ENCODE peak calls at places on chromosomes 6 and 20, in four cellular contexts. U is mammary epithelial cell, R is spleen, M is pancreas. J is an unnamed sample.

GRCh38 chr6:103797738-103798137 is 1062.0 kb downstream of the HACE1 start:
- DNase-seq in U (no peak), R (no peak), M (no peak), J (no peak)

GRCh38 chr20:13821876-13822275 is 37.0 kb downstream of the NDUFAF5 start:
- DNase-seq in U (peak; percentile 76), R (no peak), M (no peak), J (no peak)

GRCh38 chr20:32737371-32738223 is 5.7 kb downstream of the COMMD7 start:
- DNase-seq in U (peak; percentile 54), R (no peak), M (no peak), J (peak; percentile 66)

GRCh38 chr6:98831057-98832031 is 3.0 kb upstream of the POU3F2 start:
- DNase-seq in U (no peak), R (peak; percentile 65), M (no peak), J (no peak)

GRCh38 chr6:44646355-44646754 is 258.8 kb downstream of the CDC5L start:
- DNase-seq in U (no peak), R (no peak), M (no peak), J (no peak)

GRCh38 chr6:38233161-38233791 is 406.5 kb downstream of the BTBD9 start:
- DNase-seq in U (no peak), R (no peak), M (no peak), J (no peak)

GRCh38 chr6:18528084-18528743 is 141.1 kb downstream of the RNF144B start:
- DNase-seq in U (no peak), R (no peak), M (no peak), J (no peak)

GRCh38 chr20:23588434-23589403 is 17.0 kb downstream of the CST9 start:
- DNase-seq in U (no peak), R (no peak), M (no peak), J (no peak)

GRCh38 chr20:41738584-41739193 is 120.5 kb upstream of the CHD6 start:
- DNase-seq in U (peak; percentile 11), R (no peak), M (peak; percentile 63), J (peak; percentile 15)

GRCh38 chr20:57256205-57256604 is 10.2 kb downstream of the BMP7 start:
- DNase-seq in U (no peak), R (no peak), M (no peak), J (no peak)

GRCh38 chr20:58640446-58640845 is 10.6 kb upstream of the STX16 start:
- DNase-seq in U (peak; percentile 36), R (no peak), M (no peak), J (no peak)

GRCh38 chr20:47950103-47950502 is 164.8 kb upstream of the SULF2 start:
- DNase-seq in U (peak; percentile 20), R (no peak), M (no peak), J (no peak)

GRCh38 chr6:163417595-163417994 is 3.1 kb downstream of the QKI start:
- DNase-seq in U (no peak), R (no peak), M (no peak), J (no peak)

GRCh38 chr6:105522626-105523322 is 119.9 kb upstream of the PREP start:
- DNase-seq in U (peak; percentile 70), R (no peak), M (no peak), J (no peak)

DNA sequence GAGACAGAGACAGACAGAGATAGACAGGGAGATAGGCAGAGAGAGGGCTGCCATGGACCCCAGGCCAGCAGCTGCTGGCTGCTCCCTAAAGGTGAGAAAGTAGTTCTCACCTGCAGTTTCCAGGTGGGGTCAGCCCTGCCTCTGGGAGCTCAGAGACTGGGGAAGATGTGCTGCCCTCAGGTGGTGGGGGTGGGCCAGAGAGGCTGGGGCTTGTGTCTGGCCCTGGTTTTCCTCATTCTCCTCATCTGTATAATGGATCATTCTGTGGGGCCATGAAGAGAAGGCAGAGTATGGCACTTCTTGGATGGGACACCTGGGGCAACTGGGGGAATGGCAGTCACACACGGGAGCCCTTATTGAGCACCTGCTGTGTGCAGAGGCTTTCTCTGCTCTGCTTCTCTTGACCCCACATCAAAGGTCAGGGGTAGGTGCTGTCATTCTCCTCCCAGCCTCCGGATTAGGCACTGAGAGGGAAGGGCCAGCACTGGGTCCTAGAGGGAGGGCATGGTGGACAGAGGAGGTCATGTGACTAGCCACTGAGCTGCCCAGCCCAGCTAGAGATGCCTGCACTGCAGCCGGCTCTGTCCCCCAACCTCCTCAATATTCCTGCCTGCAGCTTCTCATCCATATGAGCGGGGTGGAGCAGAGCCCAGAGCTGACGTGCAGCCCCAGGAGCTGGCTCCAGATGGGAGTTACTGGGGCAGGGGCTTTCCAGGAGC is 4.1 kb downstream of the ANGPT4 start:
- DNase-seq in U (no peak), R (peak; percentile 49), M (no peak), J (no peak)
- H3K27me3 ChIP-seq in U (no peaks in the 10 kb centered on the region), R (no peaks in the 10 kb centered on the region), M (no peaks in the 10 kb centered on the region), J (no peaks in the 10 kb centered on the region)

GRCh38 chr6:119445666-119446622 is 96.4 kb upstream of the MAN1A1 start:
- DNase-seq in U (peak; percentile 51), R (no peak), M (no peak), J (no peak)
- H3K4me1 ChIP-seq in U (peaks cover 5% of the 10 kb centered on the region), R (peaks cover 13% of the 10 kb centered on the region), M (peaks cover 29% of the 10 kb centered on the region), J (no peaks in the 10 kb centered on the region)

GRCh38 chr20:63467294-63468083 is 5.0 kb downstream of the KCNQ2 start:
- DNase-seq in U (no peak), R (no peak), M (no peak), J (no peak)

GRCh38 chr20:63468421-63468820 is 4.0 kb downstream of the KCNQ2 start:
- DNase-seq in U (no peak), R (no peak), M (no peak), J (no peak)

GRCh38 chr20:63466250-63466825 is 6.1 kb downstream of the KCNQ2 start:
- DNase-seq in U (no peak), R (no peak), M (no peak), J (no peak)

GRCh38 chr20:63465380-63466249 is 6.8 kb downstream of the KCNQ2 start:
- DNase-seq in U (no peak), R (no peak), M (no peak), J (no peak)

GRCh38 chr20:63466861-63467260 is 5.6 kb downstream of the KCNQ2 start:
- DNase-seq in U (no peak), R (no peak), M (no peak), J (no peak)
- H3K27me3 ChIP-seq in U (peaks cover 14% of the 10 kb centered on the region), R (peaks cover 72% of the 10 kb centered on the region), M (no peaks in the 10 kb centered on the region), J (no peaks in the 10 kb centered on the region)

GRCh38 chr20:21509597-21510331 is 4.1 kb downstream of the NKX2-2 start:
- DNase-seq in U (no peak), R (no peak), M (no peak), J (no peak)

GRCh38 chr20:21511485-21511849 is 2.4 kb downstream of the NKX2-2 start:
- DNase-seq in U (no peak), R (no peak), M (no peak), J (no peak)

GRCh38 chr20:21510995-21511394 is 2.9 kb downstream of the NKX2-2 start:
- DNase-seq in U (no peak), R (no peak), M (no peak), J (no peak)

GRCh38 chr20:21509079-21509596 is 4.7 kb downstream of the NKX2-2 start:
- DNase-seq in U (no peak), R (no peak), M (no peak), J (no peak)

GRCh38 chr20:21510414-21510971 is 3.4 kb downstream of the NKX2-2 start:
- DNase-seq in U (no peak), R (no peak), M (no peak), J (no peak)
- H3K4me1 ChIP-seq in U (peaks cover 21% of the 10 kb centered on the region), R (peaks cover 74% of the 10 kb centered on the region), M (peaks cover 9% of the 10 kb centered on the region), J (peaks cover 8% of the 10 kb centered on the region)

GRCh38 chr20:62632575-62632974 is 9.7 kb upstream of the SLCO4A1 start:
- DNase-seq in U (no peak), R (no peak), M (no peak), J (no peak)

GRCh38 chr20:62634330-62634967 is 7.9 kb upstream of the SLCO4A1 start:
- DNase-seq in U (no peak), R (no peak), M (no peak), J (no peak)

GRCh38 chr20:62633571-62634329 is 8.6 kb upstream of the SLCO4A1 start:
- DNase-seq in U (no peak), R (no peak), M (no peak), J (no peak)

GRCh38 chr20:62629864-62630470 is 12.3 kb upstream of the SLCO4A1 start:
- DNase-seq in U (no peak), R (no peak), M (no peak), J (no peak)

DNA sequence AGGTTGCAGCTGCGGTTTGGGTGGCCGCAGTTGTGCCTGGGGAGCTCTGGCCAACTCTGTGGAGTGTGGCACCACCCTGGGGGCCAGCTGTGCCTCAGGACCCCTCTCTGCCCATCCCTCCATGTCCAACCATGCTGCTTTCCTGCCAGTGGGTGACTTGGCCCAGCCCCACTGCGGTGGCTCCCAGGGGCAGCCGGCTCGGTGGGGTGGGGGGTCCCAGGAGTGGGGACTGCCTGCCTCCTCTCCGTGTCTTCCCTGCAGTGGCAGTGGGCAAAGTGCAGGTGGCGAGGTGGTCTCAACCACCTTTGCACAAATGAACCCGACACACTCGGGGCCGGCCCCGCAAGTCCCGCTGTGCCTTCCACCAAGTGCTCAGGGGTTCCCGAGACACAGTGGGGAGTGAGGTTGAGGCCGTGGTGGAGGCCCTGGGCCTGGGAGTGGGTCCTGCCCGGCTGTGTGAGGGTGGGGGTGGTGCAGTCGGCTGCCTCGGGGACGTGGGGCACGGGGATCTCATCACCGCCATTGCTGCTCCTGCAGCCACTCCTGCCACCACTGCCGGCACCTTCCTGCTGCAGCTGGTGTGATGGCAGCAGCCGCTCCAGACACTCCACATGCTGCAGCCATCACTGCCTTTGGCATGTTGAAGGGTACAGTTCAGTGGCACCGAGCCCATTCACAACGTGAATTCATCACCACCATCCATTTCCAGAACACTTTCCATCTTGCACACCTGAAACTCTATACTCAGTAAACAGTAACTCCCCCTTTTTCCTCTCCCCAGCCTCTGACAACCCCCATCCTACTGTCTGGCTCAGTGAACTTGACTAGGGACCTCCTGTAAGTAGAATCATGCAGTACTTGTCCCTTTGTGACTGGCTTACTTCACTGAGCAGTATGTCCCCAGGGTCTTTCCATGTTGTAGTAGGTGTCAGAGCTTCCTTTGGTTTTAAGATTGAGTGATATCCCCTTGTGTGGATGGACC is 10.7 kb upstream of the SLCO4A1 start:
- DNase-seq in U (no peak), R (no peak), M (no peak), J (no peak)
- H3K27me3 ChIP-seq in U (peaks cover 4% of the 10 kb centered on the region), R (no peaks in the 10 kb centered on the region), M (no peaks in the 10 kb centered on the region), J (no peaks in the 10 kb centered on the region)

DNA sequence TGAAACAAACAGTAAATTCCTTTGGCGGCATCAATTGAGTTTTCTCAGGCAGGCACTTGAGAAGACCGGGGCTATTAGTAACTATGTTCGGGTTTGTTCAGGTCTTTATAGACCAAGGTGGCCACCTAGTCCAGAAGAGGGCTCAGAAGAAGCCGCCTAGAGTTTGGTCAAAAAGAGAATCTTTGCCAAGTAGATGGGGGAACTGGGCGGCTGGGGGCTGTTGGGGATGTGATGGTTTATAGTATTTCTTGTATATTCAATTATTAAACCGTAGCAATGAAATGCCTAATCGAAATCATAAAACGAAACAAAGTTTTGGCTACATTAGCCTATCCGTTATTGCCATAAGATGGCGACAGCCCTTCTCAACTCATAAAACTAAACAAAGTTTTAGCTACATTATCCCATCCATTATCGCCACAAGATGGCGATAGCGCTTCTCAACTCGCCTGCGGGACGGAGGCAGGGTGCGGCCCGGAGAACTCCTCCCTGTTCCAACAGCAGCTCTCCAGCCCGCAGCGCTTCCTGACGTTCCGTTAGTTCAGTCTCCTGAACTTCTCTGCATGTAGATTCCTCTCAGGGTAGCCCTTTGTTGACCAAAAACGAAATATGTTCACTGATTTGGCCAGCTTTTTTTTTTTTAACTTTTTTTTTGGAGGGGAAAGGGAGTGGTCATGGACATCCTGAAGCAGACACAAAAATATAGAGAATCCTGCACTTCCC is 120.5 kb upstream of the PRSS16 start:
- DNase-seq in U (peak; percentile 87), R (peak; percentile 94), M (peak; percentile 84), J (peak; percentile 81)
- H3K4me1 ChIP-seq in U (peaks cover 12% of the 10 kb centered on the region), R (peaks cover 26% of the 10 kb centered on the region), M (no peaks in the 10 kb centered on the region), J (peaks cover 4% of the 10 kb centered on the region)